ENCODE peak calls at places on chromosomes 6 and 20, in five cellular contexts. Y is H54, D is H4, K is NCI-H1417, E is endodermal cell. M is an unnamed sample.
A peak's percentile ranks its signal among the peaks of the same experiment; 100 is the strongest.

GRCh38 chr6:93571341-93571740 is 152.0 kb upstream of the EPHA7 start:
- DNase-seq in E (no peak), K (no peak), D (no peak), Y (no peak), M (peak; percentile 4)

GRCh38 chr20:25273541-25274358 is 25.9 kb downstream of the PYGB start:
- DNase-seq in K (no peak), Y (no peak), D (no peak), E (no peak), M (no peak)

GRCh38 chr6:63802606-63803206 is 167.1 kb downstream of the PHF3 start:
- DNase-seq in Y (no peak), K (peak; percentile 27), E (no peak), D (no peak), M (peak; percentile 41)

GRCh38 chr6:117280922-117281321 is 15.6 kb downstream of the VGLL2 start:
- DNase-seq in Y (no peak), E (peak; percentile 59), D (no peak), K (peak; percentile 9), M (no peak)

GRCh38 chr6:104541411-104541810 is 318.3 kb downstream of the HACE1 start:
- DNase-seq in K (no peak), D (no peak), E (no peak), Y (no peak), M (no peak)

GRCh38 chr20:21229163-21229562 is 74.0 kb upstream of the XRN2 start:
- DNase-seq in E (no peak), D (no peak), K (no peak), Y (peak; percentile 26), M (peak; percentile 27)

GRCh38 chr20:62482136-62482833 is 6.5 kb upstream of the GATA5 start:
- DNase-seq in E (no peak), D (no peak), Y (no peak), K (no peak), M (no peak)

GRCh38 chr6:121838842-121839241 is 403.4 kb downstream of the GJA1 start:
- DNase-seq in K (no peak), E (no peak), D (peak; percentile 76), Y (no peak), M (peak; percentile 86)

GRCh38 chr6:75572072-75572471 is 29.6 kb upstream of the SENP6 start:
- DNase-seq in D (no peak), K (no peak), Y (no peak), E (no peak), M (no peak)

GRCh38 chr6:169188051-169188863 is 65.4 kb downstream of the THBS2 start:
- DNase-seq in D (peak; percentile 80), E (peak; percentile 39), Y (no peak), K (peak; percentile 70), M (peak; percentile 56)

GRCh38 chr20:61731363-61732181 is 334.1 kb downstream of the TAF4 start:
- DNase-seq in Y (peak; percentile 92), K (no peak), D (no peak), E (no peak), M (peak; percentile 29)

GRCh38 chr6:92110390-92110789 is 1309.0 kb downstream of the EPHA7 start:
- DNase-seq in K (peak; percentile 82), D (no peak), Y (no peak), E (no peak), M (peak; percentile 10)

GRCh38 chr6:33995046-33995872 is 150.6 kb downstream of the GRM4 start:
- DNase-seq in E (peak; percentile 58), D (no peak), K (peak; percentile 60), Y (no peak), M (no peak)

GRCh38 chr20:1810926-1811620 is 84.1 kb upstream of the SIRPA start:
- DNase-seq in D (peak; percentile 44), E (peak; percentile 49), K (peak; percentile 28), Y (no peak), M (peak; percentile 23)

GRCh38 chr6:3277851-3278416 is 19.2 kb downstream of the PSMG4 start:
- DNase-seq in K (no peak), E (no peak), D (no peak), Y (no peak), M (no peak)

GRCh38 chr6:43276180-43277082 is 21.6 kb upstream of the SLC22A7 start:
- DNase-seq in K (no peak), Y (no peak), D (no peak), E (peak; percentile 72), M (no peak)

GRCh38 chr20:61925555-61926252 is 140.0 kb downstream of the TAF4 start:
- DNase-seq in E (no peak), D (peak; percentile 78), K (no peak), Y (peak; percentile 90), M (no peak)

GRCh38 chr6:35213824-35214756 is at the start of gene SCUBE3:
- DNase-seq in K (peak; percentile 74), D (no peak), Y (no peak), E (peak; percentile 88), M (no peak)

M was measured in renal cortical epithelial cell.